ENCODE peak calls at places on chromosome 2, in eight cellular contexts. S is T-helper 9 cell, J is HAP-1, E is H7, Z is mammary epithelial cell, U is NB4, W is T follicular helper cell, Y is LHCN-M2. M is an unnamed sample.

GRCh38 chr2:205646680-205647079 is 35.6 kb upstream of the NRP2 start:
- DNase-seq in U (peak; percentile 8), S (no peak), Z (no peak), J (no peak), W (no peak), E (no peak), Y (no peak), M (no peak)

GRCh38 chr2:150888337-150888736 is 373.3 kb downstream of the RBM43 start:
- DNase-seq in J (no peak), W (no peak), E (no peak), Z (peak; percentile 12), U (no peak), S (no peak), Y (peak; percentile 32), M (no peak)

GRCh38 chr2:231791107-231791506 is 4.9 kb downstream of the COPS7B start:
- DNase-seq in Y (no peak), W (no peak), E (no peak), S (no peak), U (no peak), J (no peak), Z (no peak), M (no peak)

GRCh38 chr2:27308359-27308875 is at the start of gene UCN:
- DNase-seq in U (no peak), S (no peak), J (peak; percentile 28), Y (no peak), W (no peak), Z (peak; percentile 27), E (peak; percentile 87), M (no peak)

GRCh38 chr2:127485694-127486071 is 40.6 kb downstream of the IWS1 start:
- DNase-seq in J (no peak), E (no peak), Z (no peak), W (no peak), Y (no peak), U (peak; percentile 63), S (no peak), M (no peak)

GRCh38 chr2:98049991-98050519 is 36.9 kb upstream of the VWA3B start:
- DNase-seq in S (no peak), J (peak; percentile 64), U (no peak), Z (peak; percentile 57), W (no peak), E (no peak), Y (no peak), M (no peak)

GRCh38 chr2:55090702-55091101 is 40.5 kb upstream of the RTN4 start:
- DNase-seq in Z (peak; percentile 35), W (no peak), U (peak; percentile 93), S (no peak), Y (peak; percentile 60), J (no peak), E (no peak), M (no peak)

GRCh38 chr2:235813398-235813797 is 319.6 kb downstream of the AGAP1 start:
- DNase-seq in Z (no peak), E (no peak), W (no peak), U (no peak), J (no peak), Y (no peak), S (no peak), M (no peak)

GRCh38 chr2:59249441-59250330 is 1008.6 kb upstream of the FANCL start:
- DNase-seq in Z (no peak), J (peak; percentile 8), U (no peak), S (no peak), W (no peak), E (no peak), Y (no peak), M (no peak)

GRCh38 chr2:68294913-68295312 is 24.8 kb downstream of the CNRIP1 start:
- DNase-seq in Z (no peak), J (no peak), U (no peak), S (no peak), W (no peak), Y (no peak), E (no peak), M (no peak)

GRCh38 chr2:78261454-78261853 is 739.3 kb upstream of the LRRTM4 start:
- DNase-seq in S (no peak), J (no peak), Z (no peak), Y (no peak), W (no peak), U (no peak), E (peak; percentile 0), M (no peak)

GRCh38 chr2:144605232-144605631 is 85.3 kb upstream of the ZEB2 start:
- DNase-seq in Y (no peak), U (no peak), S (no peak), W (no peak), J (no peak), Z (no peak), E (no peak), M (no peak)

GRCh38 chr2:218033590-218034496 is 31.0 kb upstream of the TNS1 start:
- DNase-seq in W (no peak), U (peak; percentile 88), Z (no peak), Y (no peak), S (no peak), E (peak; percentile 87), J (no peak), M (peak; percentile 60)

GRCh38 chr2:174787485-174788205 is 23.4 kb upstream of the CHRNA1 start:
- DNase-seq in J (peak; percentile 98), S (no peak), E (peak; percentile 78), Z (no peak), U (no peak), Y (peak; percentile 81), W (no peak), M (no peak)

GRCh38 chr2:100767810-100768806 is 51.8 kb upstream of the NPAS2 start:
- DNase-seq in Y (no peak), J (no peak), S (no peak), E (no peak), Z (peak; percentile 53), W (no peak), U (no peak), M (no peak)

GRCh38 chr2:10120938-10121574 is 1.5 kb upstream of the RRM2 start:
- DNase-seq in S (no peak), W (no peak), E (no peak), U (peak; percentile 49), Z (peak; percentile 34), J (no peak), Y (peak; percentile 62), M (no peak)

GRCh38 chr2:64145760-64146159 is 1.5 kb upstream of the PELI1 start:
- DNase-seq in Z (no peak), U (no peak), E (no peak), Y (no peak), W (no peak), J (no peak), S (no peak), M (no peak)

GRCh38 chr2:28687640-28688039 is 64.0 kb upstream of the PPP1CB start:
- DNase-seq in Z (peak; percentile 27), J (no peak), U (no peak), W (no peak), E (no peak), S (no peak), Y (no peak), M (no peak)

GRCh38 chr2:101625387-101625786 is 72.1 kb upstream of the MAP4K4 start:
- DNase-seq in W (no peak), Y (no peak), E (no peak), U (peak; percentile 45), S (no peak), Z (peak; percentile 28), J (no peak), M (no peak)

GRCh38 chr2:43305537-43305936 is 79.1 kb upstream of the ZFP36L2 start:
- DNase-seq in Z (no peak), E (no peak), W (no peak), J (no peak), U (no peak), S (no peak), Y (no peak), M (no peak)

GRCh38 chr2:188773075-188773474 is 201.1 kb upstream of the COL3A1 start:
- DNase-seq in E (no peak), U (no peak), Y (peak; percentile 60), W (no peak), Z (peak; percentile 70), J (no peak), S (no peak), M (no peak)

GRCh38 chr2:203706403-203706802 is at the start of gene CD28:
- DNase-seq in E (no peak), U (no peak), J (no peak), S (peak; percentile 79), Y (no peak), W (peak; percentile 84), Z (no peak), M (peak; percentile 96)

M was measured in naive thymus-derived CD8-positive, alpha-beta T cell.